ENCODE peak calls at places on chromosomes 13 and 19, in nine cellular contexts. G, P, I, H, W, J, L, Z and U are unnamed samples.

GRCh38 chr19:10111405-10111811 is at the start of gene P2RY11:
- DNase-seq in G (no peak), P (no peak), I (peak; percentile 74), H (no peak), W (no peak), J (no peak), L (no peak), Z (no peak), U (peak; percentile 57)

GRCh38 chr13:75492389-75492788 is 10.4 kb upstream of the TBC1D4 start:
- DNase-seq in G (no peak), P (no peak), I (no peak), H (no peak), W (peak; percentile 38), J (no peak), L (no peak), Z (no peak), U (no peak)

GRCh38 chr13:44044544-44045178 is 165.0 kb downstream of the LACC1 start:
- DNase-seq in G (no peak), P (no peak), I (no peak), H (no peak), W (no peak), J (no peak), L (no peak), Z (no peak), U (no peak)

GRCh38 chr13:99496322-99497142 is 4.7 kb upstream of the TM9SF2 start:
- DNase-seq in G (no peak), P (no peak), I (peak; percentile 76), H (no peak), W (peak; percentile 93), J (peak; percentile 78), L (peak; percentile 55), Z (peak; percentile 88), U (peak; percentile 60)

GRCh38 chr13:46615888-46616531 is 63.0 kb downstream of the LRCH1 start:
- DNase-seq in G (no peak), P (no peak), I (no peak), H (no peak), W (peak; percentile 93), J (no peak), L (no peak), Z (no peak), U (no peak)

GRCh38 chr13:94967183-94968039 is 255.1 kb upstream of the SOX21 start:
- DNase-seq in G (no peak), P (peak; percentile 43), I (no peak), H (peak; percentile 37), W (no peak), J (peak; percentile 37), L (no peak), Z (no peak), U (peak; percentile 15)

GRCh38 chr19:2610637-2611482 is 91.6 kb downstream of the GNG7 start:
- DNase-seq in G (peak; percentile 33), P (peak; percentile 98), I (peak; percentile 96), H (peak; percentile 72), W (peak; percentile 96), J (peak; percentile 80), L (peak; percentile 84), Z (no peak), U (peak; percentile 89)

GRCh38 chr19:42021185-42021584 is 27.2 kb upstream of the ATP1A3 start:
- DNase-seq in G (no peak), P (no peak), I (no peak), H (no peak), W (no peak), J (no peak), L (no peak), Z (no peak), U (no peak)

GRCh38 chr13:46480131-46480530 is 72.8 kb upstream of the LRCH1 start:
- DNase-seq in G (no peak), P (no peak), I (no peak), H (no peak), W (no peak), J (no peak), L (no peak), Z (no peak), U (no peak)

GRCh38 chr13:48188640-48189039 is 44.4 kb upstream of the ITM2B start:
- DNase-seq in G (no peak), P (no peak), I (no peak), H (no peak), W (no peak), J (no peak), L (no peak), Z (no peak), U (no peak)

GRCh38 chr13:27132538-27132937 is 39.1 kb downstream of the USP12 start:
- DNase-seq in G (no peak), P (no peak), I (no peak), H (no peak), W (no peak), J (no peak), L (no peak), Z (no peak), U (no peak)